ENCODE peak calls at places on chromosomes 4 and X, in five cellular contexts. E is Peyer's patch, A is psoas muscle, C is PC-3, I is suprapubic skin. S is an unnamed sample.

GRCh38 chr4:115418997-115419396 is 305.6 kb upstream of the NDST4 start:
- DNase-seq in A (no peak), E (no peak), C (no peak), I (no peak), S (no peak)

GRCh38 chr4:150495550-150495949 is 86.4 kb upstream of the MAB21L2 start:
- DNase-seq in I (no peak), C (no peak), E (no peak), A (no peak), S (no peak)

GRCh38 chrX:23890933-23891332 is 16.8 kb downstream of the APOO start:
- DNase-seq in I (no peak), A (no peak), E (no peak), C (no peak), S (no peak)

GRCh38 chr4:3780347-3781171 is 14.4 kb downstream of the ADRA2C start:
- DNase-seq in C (no peak), A (no peak), E (no peak), I (no peak), S (no peak)

GRCh38 chr4:81353861-81354260 is 117.8 kb downstream of the RASGEF1B start:
- DNase-seq in C (peak; percentile 8), A (no peak), E (no peak), I (no peak), S (no peak)

GRCh38 chrX:118420462-118420861 is 74.6 kb downstream of the WDR44 start:
- DNase-seq in C (no peak), I (no peak), E (no peak), A (no peak), S (no peak)

GRCh38 chrX:74534569-74535038 is 79.8 kb downstream of the RLIM start:
- DNase-seq in A (no peak), C (no peak), E (no peak), I (no peak), S (no peak)

GRCh38 chr4:23233596-23233995 is 540.9 kb downstream of the GBA3 start:
- DNase-seq in A (no peak), E (no peak), C (no peak), I (no peak), S (no peak)

GRCh38 chr4:139633661-139634060 is 32.0 kb upstream of the MGST2 start:
- DNase-seq in A (no peak), E (no peak), I (no peak), C (peak; percentile 70), S (peak; percentile 21)

GRCh38 chr4:187065396-187065795 is 341.7 kb upstream of the FAT1 start:
- DNase-seq in A (no peak), E (no peak), I (no peak), C (no peak), S (no peak)

GRCh38 chrX:155086961-155087735 is 15.8 kb downstream of the BRCC3 start:
- DNase-seq in I (no peak), E (no peak), C (no peak), A (no peak), S (no peak)

GRCh38 chrX:110578270-110578669 is 217.3 kb downstream of the CHRDL1 start:
- DNase-seq in A (no peak), I (no peak), C (no peak), E (no peak), S (no peak)

DNA sequence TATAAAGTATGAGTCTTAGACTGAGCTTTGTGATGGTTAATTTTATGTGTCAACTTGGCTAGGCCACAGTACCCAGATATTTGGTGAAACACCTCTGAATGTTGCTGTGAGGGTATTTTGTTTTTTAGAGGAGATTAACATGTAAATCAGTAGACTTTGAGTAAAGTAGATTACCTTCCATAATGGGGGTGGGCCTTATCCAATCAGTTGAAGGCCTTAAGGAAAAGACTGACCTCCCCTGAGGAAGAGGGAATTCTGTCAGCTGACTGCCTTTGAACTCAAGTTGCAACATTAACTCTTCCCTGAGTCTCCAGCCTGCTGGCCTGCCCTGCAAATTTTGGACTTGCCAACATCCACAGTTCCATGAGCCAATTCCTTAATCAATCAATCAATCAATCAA is 66.0 kb downstream of the PLAC1 start:
- DNase-seq in E (no peak), I (no peak), C (no peak), A (no peak), S (no peak)
- TF ChIP-seq CTCF in E (no peak), I (no peak), C (no peak), A (no peak), S (no peak)

GRCh38 chr4:77862478-77863216 is at the start of gene MRPL1:
- DNase-seq in A (peak; percentile 94), C (peak; percentile 94), I (peak; percentile 94), E (peak; percentile 85), S (peak; percentile 88)

GRCh38 chr4:77859256-77859655 is 3.4 kb upstream of the MRPL1 start:
- DNase-seq in A (no peak), I (no peak), C (no peak), E (no peak), S (no peak)

GRCh38 chr4:77865259-77865658 is 2.6 kb downstream of the MRPL1 start:
- DNase-seq in C (no peak), I (no peak), E (no peak), A (no peak), S (no peak)

GRCh38 chr4:77856152-77856551 is 6.5 kb upstream of the MRPL1 start:
- DNase-seq in E (no peak), C (no peak), I (no peak), A (no peak), S (no peak)

DNA sequence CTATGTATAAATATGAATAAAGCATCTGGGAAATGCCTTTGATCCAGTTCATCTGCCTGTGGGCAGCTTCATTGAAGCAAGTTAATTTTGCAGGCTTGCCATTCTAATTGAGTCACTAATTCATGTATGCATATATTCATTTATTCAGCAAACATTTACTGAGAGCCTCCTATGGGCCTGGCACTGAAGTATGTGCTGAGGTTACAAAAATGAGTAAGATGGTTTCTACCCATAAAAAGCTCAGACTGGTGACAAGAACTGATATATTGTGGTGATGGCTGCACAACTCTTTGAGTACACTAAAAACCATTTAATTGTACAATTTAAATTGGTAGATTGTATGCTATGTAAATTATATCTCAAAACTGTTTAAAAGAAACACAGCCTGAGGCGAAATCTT is 1.1 kb upstream of the MRPL1 start:
- DNase-seq in I (no peak), C (no peak), E (no peak), A (no peak), S (no peak)
- H3K4me3 ChIP-seq in I (peak overlapping the region; percentile 73), C (peak overlapping the region; percentile 89), E (peak overlapping the region; percentile 72), A (peak overlapping the region; percentile 95), S (peak overlapping the region; percentile 84)

GRCh38 chrX:13721371-13721770 is 13.0 kb downstream of the TRAPPC2 start:
- DNase-seq in I (no peak), A (no peak), C (peak; percentile 10), E (no peak), S (no peak)
- H3K36me3 ChIP-seq in I (no peaks in the 10 kb centered on the region), A (peaks cover 2% of the 10 kb centered on the region), C (peaks cover 22% of the 10 kb centered on the region), E (no peaks in the 10 kb centered on the region), S (peaks cover under 1% of the 10 kb centered on the region)

DNA sequence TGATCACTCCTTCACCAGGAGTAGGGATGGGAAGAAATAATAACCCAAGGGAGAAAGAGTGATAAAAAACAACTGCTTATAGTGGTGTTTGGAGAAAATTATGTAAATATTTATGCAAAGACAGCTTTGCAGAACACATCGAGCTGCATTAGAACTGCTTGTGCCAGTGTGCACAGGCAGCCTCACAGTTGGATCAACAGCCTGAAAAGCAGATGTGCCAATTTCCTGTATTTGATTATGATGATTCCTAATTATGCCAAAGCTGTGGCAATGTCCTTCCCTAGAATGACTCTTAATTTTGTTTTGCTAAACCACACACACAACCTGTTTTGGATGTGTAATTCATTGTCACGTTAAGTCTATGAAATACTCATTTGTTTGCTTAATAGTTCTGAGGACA is 30.6 kb upstream of the ANTXR2 start:
- DNase-seq in I (no peak), E (no peak), C (no peak), A (no peak), S (no peak)
- TF ChIP-seq CTCF in I (no peak), E (no peak), C (no peak), A (no peak), S (no peak)

DNA sequence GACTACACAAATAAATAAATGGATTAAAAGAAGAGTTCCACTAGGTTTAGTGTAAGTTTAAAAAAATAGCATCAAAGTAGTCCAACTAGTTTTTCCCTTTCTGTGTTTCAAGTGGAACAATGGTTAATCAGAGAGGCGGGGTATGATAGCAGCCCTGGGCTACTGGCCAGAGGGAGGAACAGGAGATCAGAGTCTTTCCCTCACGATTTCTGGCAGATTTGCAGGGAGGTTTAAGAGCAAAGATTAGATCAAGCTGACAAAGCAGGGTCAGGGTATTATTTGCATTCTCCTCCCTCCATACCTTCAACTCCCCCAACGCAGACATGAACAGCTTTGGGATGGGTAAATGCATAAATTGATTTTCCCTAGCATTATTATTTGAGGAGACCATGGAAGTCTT is 277.6 kb upstream of the DIAPH2 start:
- DNase-seq in E (peak; percentile 42), I (no peak), A (peak; percentile 48), C (peak; percentile 86), S (peak; percentile 14)
- H3K4me3 ChIP-seq in E (no peak overlapping the region), I (no peak overlapping the region), A (no peak overlapping the region), C (peak overlapping the region; percentile 61), S (no peak overlapping the region)

GRCh38 chrX:140672840-140673731 is 36.5 kb upstream of the LINC00632 start:
- DNase-seq in I (no peak), E (no peak), A (no peak), C (peak; percentile 41), S (no peak)
- H3K36me3 ChIP-seq in I (no peaks in the 10 kb centered on the region), E (no peaks in the 10 kb centered on the region), A (no peaks in the 10 kb centered on the region), C (no peaks in the 10 kb centered on the region), S (no peaks in the 10 kb centered on the region)

DNA sequence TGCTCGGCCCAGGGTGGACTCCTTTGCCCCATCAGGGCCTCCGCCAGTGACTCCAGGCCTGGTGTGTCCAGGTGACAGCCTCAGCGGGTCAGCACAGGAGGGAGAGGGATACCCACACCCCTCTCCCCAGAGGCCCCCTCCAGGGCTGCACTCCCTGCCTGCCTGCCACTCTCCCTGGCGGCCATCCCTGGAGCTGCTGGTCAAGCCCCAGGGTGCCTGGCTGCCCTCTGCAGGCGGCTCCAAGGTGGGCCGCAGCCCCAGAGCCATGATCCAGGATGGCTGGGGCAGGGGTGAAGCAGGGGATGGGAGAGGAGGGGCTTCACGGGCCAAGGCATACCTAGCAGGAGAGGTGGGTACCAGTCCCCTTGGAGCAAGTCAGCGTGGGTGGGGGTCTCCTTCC is 3.8 kb downstream of the FGFRL1 start:
- DNase-seq in E (no peak), A (no peak), I (no peak), C (no peak), S (no peak)
- TF ChIP-seq CTCF in E (no peak), A (no peak), I (no peak), C (no peak), S (no peak)

GRCh38 chrX:112048707-112049106 is 33.9 kb downstream of the TRPC5 start:
- DNase-seq in I (no peak), C (no peak), A (no peak), E (no peak), S (no peak)

GRCh38 chrX:112058255-112058654 is 24.3 kb downstream of the TRPC5 start:
- DNase-seq in C (no peak), E (no peak), I (no peak), A (no peak), S (no peak)

GRCh38 chrX:112056886-112057285 is 25.7 kb downstream of the TRPC5 start:
- DNase-seq in E (no peak), C (no peak), A (no peak), I (no peak), S (no peak)

GRCh38 chrX:112051546-112051945 is 31.0 kb downstream of the TRPC5 start:
- DNase-seq in A (no peak), I (no peak), C (no peak), E (no peak), S (no peak)

GRCh38 chrX:112053169-112053568 is 29.4 kb downstream of the TRPC5 start:
- DNase-seq in I (no peak), C (no peak), A (no peak), E (no peak), S (no peak)
- H3K4me3 ChIP-seq in I (no peak overlapping the region), C (no peak overlapping the region), A (no peak overlapping the region), E (no peak overlapping the region), S (no peak overlapping the region)